ENCODE peak calls at places on chromosomes 2 and 18, in eight cellular contexts. O is brain microvascular endothelial cell; P is heart left ventricle; N is spleen; V is lower leg skin; B is CD8-positive, alpha-beta T cell; Q is dorsolateral prefrontal cortex; H is neural progenitor cell. Y is an unnamed sample.
A peak's percentile ranks its signal among the peaks of the same experiment; 100 is the strongest.

GRCh38 chr2:235021752-235022151 is 69.9 kb downstream of the SH3BP4 start:
- DNase-seq in O (peak; percentile 76), P (no peak), N (no peak), V (no peak), B (no peak), Q (no peak), H (no peak), Y (peak; percentile 60)

GRCh38 chr2:36357506-36358316 is 2.1 kb downstream of the CRIM1 start:
- DNase-seq in O (peak; percentile 70), P (peak; percentile 55), N (peak; percentile 81), V (no peak), B (peak; percentile 54), Q (peak; percentile 36), H (peak; percentile 75), Y (peak; percentile 85)

GRCh38 chr18:61595615-61596014 is 262.4 kb downstream of the CDH20 start:
- DNase-seq in O (no peak), P (no peak), N (no peak), V (no peak), B (no peak), Q (no peak), H (no peak), Y (no peak)

GRCh38 chr2:221388891-221389290 is 183.2 kb downstream of the EPHA4 start:
- DNase-seq in O (no peak), P (no peak), N (no peak), V (no peak), B (no peak), Q (no peak), H (no peak), Y (no peak)

GRCh38 chr18:12657048-12657848 is 659 bp downstream of the SPIRE1 start:
- DNase-seq in O (peak; percentile 7), P (peak; percentile 60), N (peak; percentile 77), V (no peak), B (peak; percentile 49), Q (peak; percentile 31), H (peak; percentile 68), Y (peak; percentile 55)

GRCh38 chr2:61967262-61967661 is 61.8 kb downstream of the COMMD1 start:
- DNase-seq in O (no peak), P (no peak), N (no peak), V (no peak), B (no peak), Q (no peak), H (no peak), Y (no peak)

GRCh38 chr2:134446431-134447091 is 192.7 kb downstream of the MGAT5 start:
- DNase-seq in O (no peak), P (no peak), N (peak; percentile 59), V (no peak), B (no peak), Q (no peak), H (no peak), Y (peak; percentile 33)

GRCh38 chr2:205177505-205177904 is 504.8 kb upstream of the NRP2 start:
- DNase-seq in O (no peak), P (no peak), N (no peak), V (no peak), B (no peak), Q (no peak), H (no peak), Y (no peak)

GRCh38 chr2:36858551-36859365 is 107.6 kb downstream of the STRN start:
- DNase-seq in O (no peak), P (no peak), N (no peak), V (no peak), B (no peak), Q (no peak), H (peak; percentile 9), Y (no peak)

GRCh38 chr2:144905956-144906355 is 386.0 kb upstream of the ZEB2 start:
- DNase-seq in O (no peak), P (no peak), N (no peak), V (no peak), B (no peak), Q (no peak), H (no peak), Y (no peak)

GRCh38 chr18:48391863-48392262 is 17.3 kb downstream of the ZBTB7C start:
- DNase-seq in O (no peak), P (peak; percentile 62), N (no peak), V (no peak), B (no peak), Q (no peak), H (no peak), Y (peak; percentile 7)

GRCh38 chr2:239291505-239292350 is 109.1 kb downstream of the HDAC4 start:
- DNase-seq in O (no peak), P (peak; percentile 24), N (peak; percentile 79), V (no peak), B (no peak), Q (peak; percentile 30), H (peak; percentile 95), Y (no peak)

GRCh38 chr2:240247868-240248820 is 107.7 kb upstream of the OTOS start:
- DNase-seq in O (no peak), P (no peak), N (peak; percentile 56), V (no peak), B (peak; percentile 43), Q (no peak), H (no peak), Y (no peak)

GRCh38 chr18:76633504-76634259 is 138.6 kb upstream of the ZNF516 start:
- DNase-seq in O (no peak), P (no peak), N (no peak), V (no peak), B (no peak), Q (no peak), H (no peak), Y (no peak)

GRCh38 chr2:207223051-207223450 is 57.3 kb upstream of the KLF7 start:
- DNase-seq in O (peak; percentile 72), P (no peak), N (no peak), V (no peak), B (no peak), Q (no peak), H (no peak), Y (no peak)

GRCh38 chr2:158487419-158487818 is 30.7 kb downstream of the PKP4 start:
- DNase-seq in O (peak; percentile 48), P (no peak), N (no peak), V (no peak), B (no peak), Q (no peak), H (no peak), Y (peak; percentile 82)

DNA sequence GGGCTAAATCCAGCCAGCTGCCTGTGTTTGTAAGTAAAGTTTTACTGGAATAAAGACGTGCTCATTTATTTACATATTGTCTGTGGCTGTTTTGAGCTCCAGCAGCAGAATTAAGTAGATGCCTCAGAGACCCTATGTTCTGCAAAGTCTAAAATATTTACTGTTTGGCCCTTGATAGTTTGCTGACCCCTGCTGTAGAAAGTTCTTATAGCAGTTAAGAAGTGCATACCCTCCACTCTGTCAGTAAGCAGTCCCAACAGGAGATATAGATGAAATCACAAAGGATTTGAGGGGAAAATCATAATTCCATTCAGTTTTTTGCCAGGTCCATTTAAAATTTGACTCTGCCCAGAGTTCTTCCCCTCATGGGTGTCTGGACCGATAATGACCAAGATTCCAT is 50.1 kb upstream of the ITM2C start:
- DNase-seq in O (peak; percentile 25), P (no peak), N (no peak), V (no peak), B (no peak), Q (no peak), H (peak; percentile 22), Y (peak; percentile 54)
- TF ChIP-seq CTCF in O (peak; percentile 54), P (peak; percentile 31), N (no peak), V (no peak), B (no peak), Q (no peak), H (peak; percentile 53), Y (peak; percentile 63)

DNA sequence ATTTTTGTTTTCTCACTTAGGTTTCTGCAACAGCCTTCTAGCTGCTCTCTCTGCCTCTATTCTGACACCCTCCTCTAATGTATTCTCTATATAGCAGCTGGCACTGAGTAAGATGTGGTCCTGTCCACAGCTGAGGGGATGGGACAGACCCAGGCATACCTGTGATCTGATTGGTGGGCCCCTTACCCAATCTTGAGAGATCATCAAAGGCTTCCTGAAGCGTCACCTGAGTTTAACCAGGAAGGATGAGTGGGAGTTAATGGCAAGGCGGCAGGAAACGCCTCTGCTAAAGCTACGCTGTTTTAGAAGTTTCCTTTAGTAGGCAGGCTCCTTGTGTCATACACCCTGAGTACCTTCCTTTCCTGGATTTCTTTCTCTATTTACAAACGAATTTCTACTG is 5.7 kb upstream of the TET3 start:
- DNase-seq in O (no peak), P (no peak), N (no peak), V (no peak), B (peak; percentile 66), Q (no peak), H (no peak), Y (no peak)
- H3K4me3 ChIP-seq in O (no peak overlapping the region), P (no peak overlapping the region), N (no peak overlapping the region), V (no peak overlapping the region), B (peak overlapping the region; percentile 20), Q (no peak overlapping the region), H (no peak overlapping the region), Y (no peak overlapping the region)

DNA sequence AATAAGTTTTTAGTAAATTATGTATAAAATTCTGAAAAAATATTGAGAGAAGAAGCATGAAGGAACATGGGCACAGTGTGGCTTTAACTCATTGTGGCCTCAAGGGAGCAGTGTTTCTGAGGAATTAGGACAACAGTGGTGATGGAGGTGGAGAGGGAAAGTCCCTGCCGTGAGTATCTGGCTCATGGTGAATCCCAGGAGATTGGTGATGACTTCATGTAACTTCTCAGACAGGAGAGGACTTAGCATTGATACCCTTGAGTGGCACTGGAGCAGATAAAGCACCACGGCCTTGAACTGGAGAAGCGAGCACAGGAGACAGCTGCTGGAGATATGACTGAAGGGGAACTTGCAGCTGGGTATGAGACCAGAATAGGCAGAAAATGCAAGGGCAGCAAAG is 35.0 kb upstream of the LRP1B start:
- DNase-seq in O (peak; percentile 88), P (no peak), N (no peak), V (no peak), B (no peak), Q (no peak), H (peak; percentile 48), Y (peak; percentile 53)
- TF ChIP-seq CTCF in O (peak; percentile 76), P (no peak), N (no peak), V (no peak), B (no peak), Q (no peak), H (peak; percentile 59), Y (peak; percentile 38)

GRCh38 chr2:175153-175786 is 88.6 kb downstream of the SH3YL1 start:
- DNase-seq in O (no peak), P (no peak), N (no peak), V (no peak), B (no peak), Q (no peak), H (no peak), Y (no peak)

GRCh38 chr2:165530-165929 is 98.3 kb downstream of the SH3YL1 start:
- DNase-seq in O (no peak), P (no peak), N (no peak), V (no peak), B (no peak), Q (no peak), H (no peak), Y (no peak)

GRCh38 chr2:166382-166781 is 97.5 kb downstream of the SH3YL1 start:
- DNase-seq in O (no peak), P (no peak), N (no peak), V (no peak), B (no peak), Q (no peak), H (no peak), Y (no peak)

DNA sequence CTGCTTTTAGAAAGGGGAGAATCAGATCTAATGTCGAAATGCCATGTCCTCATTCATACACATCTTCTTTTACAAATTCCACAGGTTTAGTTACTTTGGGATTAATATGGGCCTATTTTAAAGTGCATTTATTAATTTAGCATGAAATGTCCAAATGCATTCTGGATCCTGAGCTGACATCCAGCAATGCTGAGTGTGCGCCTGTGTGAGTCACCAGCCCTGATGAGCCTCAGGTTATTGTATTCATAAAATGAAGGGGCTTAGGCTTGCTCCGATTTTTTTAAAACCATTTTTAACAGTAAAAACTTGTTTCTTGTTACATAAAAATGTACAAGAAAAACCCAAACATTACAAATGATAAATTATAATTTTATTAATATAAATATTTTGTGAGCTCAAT is 94.1 kb downstream of the SH3YL1 start:
- DNase-seq in O (no peak), P (no peak), N (no peak), V (no peak), B (no peak), Q (no peak), H (no peak), Y (no peak)
- H3K4me3 ChIP-seq in O (no peak overlapping the region), P (no peak overlapping the region), N (no peak overlapping the region), V (no peak overlapping the region), B (no peak overlapping the region), Q (no peak overlapping the region), H (no peak overlapping the region), Y (no peak overlapping the region)